ENCODE peak calls at places on chromosomes 13 and 19, in eight cellular contexts. One of them, this sample, is unnamed. For H4K20me1, the result is how much of the 10 kb centered on the place peaks cover.

GRCh38 chr13:109840893-109841287 is 54.5 kb upstream of the IRS2 start:
- DNase-seq in SK-N-SH: no peak
- DNase-seq in mammary epithelial cell: no peak
- DNase-seq in PC-3: no peak
- DNase-seq in IMR-90: no peak
- DNase-seq in hepatocyte: no peak
- DNase-seq in PC-9: no peak
- DNase-seq in Karpas-422: no peak
- DNase-seq in this sample: no peak

GRCh38 chr19:15200575-15201364 is at the start of gene NOTCH3:
- DNase-seq in SK-N-SH: peak
- DNase-seq in mammary epithelial cell: no peak
- DNase-seq in PC-3: peak
- DNase-seq in IMR-90: no peak
- DNase-seq in hepatocyte: peak
- DNase-seq in PC-9: peak
- DNase-seq in Karpas-422: no peak
- DNase-seq in this sample: no peak

GRCh38 chr13:40963927-40964326 is 55.2 kb downstream of the ELF1 start:
- DNase-seq in SK-N-SH: no peak
- DNase-seq in mammary epithelial cell: peak
- DNase-seq in PC-3: peak
- DNase-seq in IMR-90: peak
- DNase-seq in hepatocyte: peak
- DNase-seq in PC-9: peak
- DNase-seq in Karpas-422: no peak
- DNase-seq in this sample: peak

GRCh38 chr13:93535256-93535655 is 308.6 kb downstream of the GPC6 start:
- DNase-seq in SK-N-SH: no peak
- DNase-seq in mammary epithelial cell: peak
- DNase-seq in PC-3: no peak
- DNase-seq in IMR-90: peak
- DNase-seq in hepatocyte: no peak
- DNase-seq in PC-9: no peak
- DNase-seq in Karpas-422: no peak
- DNase-seq in this sample: peak

GRCh38 chr19:19615086-19615485 is 3.4 kb downstream of the PBX4 start:
- DNase-seq in SK-N-SH: no peak
- DNase-seq in mammary epithelial cell: peak
- DNase-seq in PC-3: peak
- DNase-seq in IMR-90: peak
- DNase-seq in hepatocyte: no peak
- DNase-seq in PC-9: peak
- DNase-seq in Karpas-422: no peak
- DNase-seq in this sample: peak

GRCh38 chr13:87614276-87614675 is 56.9 kb upstream of the SLITRK5 start:
- DNase-seq in SK-N-SH: no peak
- DNase-seq in mammary epithelial cell: no peak
- DNase-seq in PC-3: no peak
- DNase-seq in IMR-90: no peak
- DNase-seq in hepatocyte: no peak
- DNase-seq in PC-9: no peak
- DNase-seq in Karpas-422: no peak
- DNase-seq in this sample: no peak

GRCh38 chr19:55720214-55720746 is 17.9 kb downstream of the NLRP9 start:
- DNase-seq in SK-N-SH: no peak
- DNase-seq in mammary epithelial cell: no peak
- DNase-seq in PC-3: no peak
- DNase-seq in IMR-90: no peak
- DNase-seq in hepatocyte: no peak
- DNase-seq in PC-9: no peak
- DNase-seq in Karpas-422: no peak
- DNase-seq in this sample: no peak

GRCh38 chr19:18591735-18592385 is 3.3 kb downstream of the REX1BD start:
- DNase-seq in SK-N-SH: peak
- DNase-seq in mammary epithelial cell: no peak
- DNase-seq in PC-3: no peak
- DNase-seq in IMR-90: no peak
- DNase-seq in hepatocyte: no peak
- DNase-seq in PC-9: no peak
- DNase-seq in Karpas-422: no peak
- DNase-seq in this sample: no peak

GRCh38 chr19:7788933-7789323 is 25.9 kb downstream of the CLEC4M start:
- DNase-seq in SK-N-SH: no peak
- DNase-seq in mammary epithelial cell: no peak
- DNase-seq in PC-3: no peak
- DNase-seq in IMR-90: no peak
- DNase-seq in hepatocyte: no peak
- DNase-seq in PC-9: no peak
- DNase-seq in Karpas-422: no peak
- DNase-seq in this sample: no peak

GRCh38 chr13:99555149-99555548 is 53.9 kb downstream of the TM9SF2 start:
- DNase-seq in SK-N-SH: no peak
- DNase-seq in mammary epithelial cell: no peak
- DNase-seq in PC-3: no peak
- DNase-seq in IMR-90: no peak
- DNase-seq in hepatocyte: peak
- DNase-seq in PC-9: no peak
- DNase-seq in Karpas-422: no peak
- DNase-seq in this sample: no peak

GRCh38 chr19:45771331-45771933 is 2.4 kb upstream of the SIX5 start:
- DNase-seq in SK-N-SH: no peak
- DNase-seq in mammary epithelial cell: no peak
- DNase-seq in PC-3: no peak
- DNase-seq in IMR-90: no peak
- DNase-seq in hepatocyte: no peak
- DNase-seq in PC-9: no peak
- DNase-seq in Karpas-422: no peak
- DNase-seq in this sample: no peak

GRCh38 chr13:101399365-101399764 is 16.9 kb downstream of the NALCN start:
- DNase-seq in SK-N-SH: no peak
- DNase-seq in mammary epithelial cell: peak
- DNase-seq in PC-3: no peak
- DNase-seq in IMR-90: peak
- DNase-seq in hepatocyte: no peak
- DNase-seq in PC-9: no peak
- DNase-seq in Karpas-422: no peak
- DNase-seq in this sample: no peak

GRCh38 chr19:18785179-18786124 is 5.7 kb downstream of the COMP start:
- DNase-seq in SK-N-SH: peak
- DNase-seq in mammary epithelial cell: no peak
- DNase-seq in PC-3: peak
- DNase-seq in IMR-90: peak
- DNase-seq in hepatocyte: peak
- DNase-seq in PC-9: peak
- DNase-seq in Karpas-422: peak
- DNase-seq in this sample: peak

GRCh38 chr13:101211261-101211660 is 205.0 kb downstream of the NALCN start:
- DNase-seq in SK-N-SH: no peak
- DNase-seq in mammary epithelial cell: peak
- DNase-seq in PC-3: peak
- DNase-seq in IMR-90: peak
- DNase-seq in hepatocyte: no peak
- DNase-seq in PC-9: no peak
- DNase-seq in Karpas-422: no peak
- DNase-seq in this sample: peak

GRCh38 chr13:51811046-51811445 is 7.1 kb upstream of the DHRS12 start:
- DNase-seq in SK-N-SH: no peak
- DNase-seq in mammary epithelial cell: no peak
- DNase-seq in PC-3: no peak
- DNase-seq in IMR-90: no peak
- DNase-seq in hepatocyte: no peak
- DNase-seq in PC-9: no peak
- DNase-seq in Karpas-422: peak
- DNase-seq in this sample: no peak

GRCh38 chr19:41887711-41888382 is 4.9 kb downstream of the ARHGEF1 start:
- DNase-seq in SK-N-SH: no peak
- DNase-seq in mammary epithelial cell: peak
- DNase-seq in PC-3: peak
- DNase-seq in IMR-90: peak
- DNase-seq in hepatocyte: peak
- DNase-seq in PC-9: peak
- DNase-seq in Karpas-422: no peak
- DNase-seq in this sample: peak

GRCh38 chr13:108360139-108360538 is 90.6 kb downstream of the TNFSF13B start:
- DNase-seq in SK-N-SH: no peak
- DNase-seq in mammary epithelial cell: no peak
- DNase-seq in PC-3: no peak
- DNase-seq in IMR-90: no peak
- DNase-seq in hepatocyte: no peak
- DNase-seq in PC-9: no peak
- DNase-seq in Karpas-422: no peak
- DNase-seq in this sample: no peak

GRCh38 chr19:13881692-13882418 is 4.9 kb downstream of the NANOS3 start:
- DNase-seq in SK-N-SH: no peak
- DNase-seq in mammary epithelial cell: no peak
- DNase-seq in PC-3: no peak
- DNase-seq in IMR-90: peak
- DNase-seq in hepatocyte: no peak
- DNase-seq in PC-9: no peak
- DNase-seq in Karpas-422: no peak
- DNase-seq in this sample: peak

GRCh38 chr13:102881819-102882686 is 36.2 kb downstream of the ERCC5 start:
- DNase-seq in SK-N-SH: no peak
- DNase-seq in mammary epithelial cell: no peak
- DNase-seq in PC-3: no peak
- DNase-seq in IMR-90: no peak
- DNase-seq in hepatocyte: no peak
- DNase-seq in PC-9: no peak
- DNase-seq in Karpas-422: no peak
- DNase-seq in this sample: no peak

GRCh38 chr19:37594064-37594981 is at the start of the genes ZNF540 and ZNF571:
- DNase-seq in SK-N-SH: peak
- DNase-seq in mammary epithelial cell: peak
- DNase-seq in PC-3: peak
- DNase-seq in IMR-90: peak
- DNase-seq in hepatocyte: peak
- DNase-seq in PC-9: peak
- DNase-seq in Karpas-422: peak
- DNase-seq in this sample: peak
- H4K20me1 ChIP-seq in SK-N-SH: under half
- H4K20me1 ChIP-seq in mammary epithelial cell: under half
- H4K20me1 ChIP-seq in PC-3: under half
- H4K20me1 ChIP-seq in IMR-90: under half
- H4K20me1 ChIP-seq in hepatocyte: under half
- H4K20me1 ChIP-seq in PC-9: under half
- H4K20me1 ChIP-seq in Karpas-422: under half
- H4K20me1 ChIP-seq in this sample: under half

GRCh38 chr19:40283414-40284250 is 1.5 kb downstream of the AKT2 start:
- DNase-seq in SK-N-SH: peak
- DNase-seq in mammary epithelial cell: no peak
- DNase-seq in PC-3: no peak
- DNase-seq in IMR-90: peak
- DNase-seq in hepatocyte: peak
- DNase-seq in PC-9: no peak
- DNase-seq in Karpas-422: no peak
- DNase-seq in this sample: no peak
- H4K20me1 ChIP-seq in SK-N-SH: under half
- H4K20me1 ChIP-seq in mammary epithelial cell: under half
- H4K20me1 ChIP-seq in PC-3: under half
- H4K20me1 ChIP-seq in IMR-90: half or more
- H4K20me1 ChIP-seq in hepatocyte: under half
- H4K20me1 ChIP-seq in PC-9: under half
- H4K20me1 ChIP-seq in Karpas-422: under half
- H4K20me1 ChIP-seq in this sample: under half

GRCh38 chr13:77016888-77017623 is 9.9 kb downstream of the FBXL3 start:
- DNase-seq in SK-N-SH: no peak
- DNase-seq in mammary epithelial cell: no peak
- DNase-seq in PC-3: no peak
- DNase-seq in IMR-90: no peak
- DNase-seq in hepatocyte: no peak
- DNase-seq in PC-9: no peak
- DNase-seq in Karpas-422: no peak
- DNase-seq in this sample: no peak

GRCh38 chr13:77019756-77020155 is 7.2 kb downstream of the FBXL3 start:
- DNase-seq in SK-N-SH: no peak
- DNase-seq in mammary epithelial cell: no peak
- DNase-seq in PC-3: no peak
- DNase-seq in IMR-90: no peak
- DNase-seq in hepatocyte: no peak
- DNase-seq in PC-9: no peak
- DNase-seq in Karpas-422: no peak
- DNase-seq in this sample: no peak

GRCh38 chr13:77016241-77016812 is 10.6 kb downstream of the FBXL3 start:
- DNase-seq in SK-N-SH: no peak
- DNase-seq in mammary epithelial cell: no peak
- DNase-seq in PC-3: no peak
- DNase-seq in IMR-90: no peak
- DNase-seq in hepatocyte: no peak
- DNase-seq in PC-9: no peak
- DNase-seq in Karpas-422: no peak
- DNase-seq in this sample: peak

GRCh38 chr13:77013853-77014542 is 13.0 kb downstream of the FBXL3 start:
- DNase-seq in SK-N-SH: no peak
- DNase-seq in mammary epithelial cell: no peak
- DNase-seq in PC-3: no peak
- DNase-seq in IMR-90: no peak
- DNase-seq in hepatocyte: no peak
- DNase-seq in PC-9: no peak
- DNase-seq in Karpas-422: no peak
- DNase-seq in this sample: no peak

GRCh38 chr13:77014906-77015685 is 11.9 kb downstream of the FBXL3 start:
- DNase-seq in SK-N-SH: no peak
- DNase-seq in mammary epithelial cell: no peak
- DNase-seq in PC-3: no peak
- DNase-seq in IMR-90: no peak
- DNase-seq in hepatocyte: no peak
- DNase-seq in PC-9: no peak
- DNase-seq in Karpas-422: no peak
- DNase-seq in this sample: no peak
- H4K20me1 ChIP-seq in SK-N-SH: under half
- H4K20me1 ChIP-seq in mammary epithelial cell: under half
- H4K20me1 ChIP-seq in PC-3: under half
- H4K20me1 ChIP-seq in IMR-90: under half
- H4K20me1 ChIP-seq in hepatocyte: under half
- H4K20me1 ChIP-seq in PC-9: under half
- H4K20me1 ChIP-seq in Karpas-422: under half
- H4K20me1 ChIP-seq in this sample: under half

GRCh38 chr19:54203151-54203611 is 2.5 kb downstream of the RPS9 start:
- DNase-seq in SK-N-SH: no peak
- DNase-seq in mammary epithelial cell: no peak
- DNase-seq in PC-3: peak
- DNase-seq in IMR-90: peak
- DNase-seq in hepatocyte: peak
- DNase-seq in PC-9: no peak
- DNase-seq in Karpas-422: no peak
- DNase-seq in this sample: peak

GRCh38 chr19:54201980-54202379 is 1.3 kb downstream of the RPS9 start:
- DNase-seq in SK-N-SH: no peak
- DNase-seq in mammary epithelial cell: no peak
- DNase-seq in PC-3: no peak
- DNase-seq in IMR-90: no peak
- DNase-seq in hepatocyte: no peak
- DNase-seq in PC-9: no peak
- DNase-seq in Karpas-422: peak
- DNase-seq in this sample: no peak

GRCh38 chr19:54204767-54205468 is 4.3 kb downstream of the RPS9 start:
- DNase-seq in SK-N-SH: no peak
- DNase-seq in mammary epithelial cell: no peak
- DNase-seq in PC-3: no peak
- DNase-seq in IMR-90: no peak
- DNase-seq in hepatocyte: no peak
- DNase-seq in PC-9: no peak
- DNase-seq in Karpas-422: no peak
- DNase-seq in this sample: no peak

GRCh38 chr19:54199401-54199800 is 1.3 kb upstream of the RPS9 start:
- DNase-seq in SK-N-SH: no peak
- DNase-seq in mammary epithelial cell: no peak
- DNase-seq in PC-3: no peak
- DNase-seq in IMR-90: no peak
- DNase-seq in hepatocyte: no peak
- DNase-seq in PC-9: no peak
- DNase-seq in Karpas-422: no peak
- DNase-seq in this sample: no peak

GRCh38 chr19:54201172-54201701 is 579 bp downstream of the RPS9 start:
- DNase-seq in SK-N-SH: no peak
- DNase-seq in mammary epithelial cell: no peak
- DNase-seq in PC-3: peak
- DNase-seq in IMR-90: no peak
- DNase-seq in hepatocyte: no peak
- DNase-seq in PC-9: no peak
- DNase-seq in Karpas-422: no peak
- DNase-seq in this sample: no peak
- H4K20me1 ChIP-seq in SK-N-SH: half or more
- H4K20me1 ChIP-seq in mammary epithelial cell: under half
- H4K20me1 ChIP-seq in PC-3: half or more
- H4K20me1 ChIP-seq in IMR-90: half or more
- H4K20me1 ChIP-seq in hepatocyte: half or more
- H4K20me1 ChIP-seq in PC-9: half or more
- H4K20me1 ChIP-seq in Karpas-422: half or more
- H4K20me1 ChIP-seq in this sample: under half